ENCODE peak calls at places on chromosome 11, in ten cellular contexts. One of them, this sample, is unnamed.

GRCh38 chr11:95266751-95267374 is 35.9 kb upstream of the SESN3 start:
- DNase-seq in NCI-H1694 treated with DMSO at 0.1 percent for 48 hours: no peak
- DNase-seq in effector CD4-positive, alpha-beta T cell: no peak
- DNase-seq in lung: no peak
- DNase-seq in heart right ventricle: no peak
- DNase-seq in stimulated activated CD8-positive, alpha-beta memory T cell treated with anti-CD3 and anti-CD28 coated beads, Interleukin-7, amount 100 ng/mL, for 1 hour: no peak
- DNase-seq in upper lobe of right lung: no peak
- DNase-seq in psoas muscle: no peak
- DNase-seq in NCI-H1092 treated with DMSO at 0.1 percent for 48 hours: peak; percentile 39
- DNase-seq in NCI-H748 treated with DMSO at 0.1 percent for 48 hours: no peak
- DNase-seq in this sample: no peak

GRCh38 chr11:107549253-107549953 is 16.1 kb downstream of the ALKBH8 start:
- DNase-seq in NCI-H1092 treated with DMSO at 0.1 percent for 48 hours: no peak
- DNase-seq in stimulated activated CD8-positive, alpha-beta memory T cell treated with anti-CD3 and anti-CD28 coated beads, Interleukin-7, amount 100 ng/mL, for 1 hour: no peak
- DNase-seq in NCI-H748 treated with DMSO at 0.1 percent for 48 hours: peak; percentile 0
- DNase-seq in heart right ventricle: peak; percentile 14
- DNase-seq in NCI-H1694 treated with DMSO at 0.1 percent for 48 hours: no peak
- DNase-seq in upper lobe of right lung: no peak
- DNase-seq in lung: no peak
- DNase-seq in psoas muscle: no peak
- DNase-seq in effector CD4-positive, alpha-beta T cell: peak; percentile 20
- DNase-seq in this sample: no peak

GRCh38 chr11:16795146-16795545 is 56.7 kb downstream of the C11orf58 start:
- DNase-seq in NCI-H748 treated with DMSO at 0.1 percent for 48 hours: no peak
- DNase-seq in NCI-H1092 treated with DMSO at 0.1 percent for 48 hours: no peak
- DNase-seq in psoas muscle: no peak
- DNase-seq in NCI-H1694 treated with DMSO at 0.1 percent for 48 hours: no peak
- DNase-seq in lung: no peak
- DNase-seq in upper lobe of right lung: no peak
- DNase-seq in heart right ventricle: no peak
- DNase-seq in stimulated activated CD8-positive, alpha-beta memory T cell treated with anti-CD3 and anti-CD28 coated beads, Interleukin-7, amount 100 ng/mL, for 1 hour: no peak
- DNase-seq in effector CD4-positive, alpha-beta T cell: no peak
- DNase-seq in this sample: no peak

GRCh38 chr11:47514825-47515647 is 37.9 kb downstream of the CELF1 start:
- DNase-seq in NCI-H1092 treated with DMSO at 0.1 percent for 48 hours: no peak
- DNase-seq in effector CD4-positive, alpha-beta T cell: no peak
- DNase-seq in heart right ventricle: no peak
- DNase-seq in lung: no peak
- DNase-seq in NCI-H1694 treated with DMSO at 0.1 percent for 48 hours: peak; percentile 36
- DNase-seq in upper lobe of right lung: no peak
- DNase-seq in NCI-H748 treated with DMSO at 0.1 percent for 48 hours: no peak
- DNase-seq in stimulated activated CD8-positive, alpha-beta memory T cell treated with anti-CD3 and anti-CD28 coated beads, Interleukin-7, amount 100 ng/mL, for 1 hour: no peak
- DNase-seq in psoas muscle: no peak
- DNase-seq in this sample: no peak

GRCh38 chr11:1517117-1518005 is 30.8 kb upstream of the MOB2 start:
- DNase-seq in NCI-H748 treated with DMSO at 0.1 percent for 48 hours: no peak
- DNase-seq in effector CD4-positive, alpha-beta T cell: no peak
- DNase-seq in psoas muscle: no peak
- DNase-seq in upper lobe of right lung: no peak
- DNase-seq in stimulated activated CD8-positive, alpha-beta memory T cell treated with anti-CD3 and anti-CD28 coated beads, Interleukin-7, amount 100 ng/mL, for 1 hour: no peak
- DNase-seq in lung: no peak
- DNase-seq in NCI-H1694 treated with DMSO at 0.1 percent for 48 hours: no peak
- DNase-seq in heart right ventricle: no peak
- DNase-seq in NCI-H1092 treated with DMSO at 0.1 percent for 48 hours: no peak
- DNase-seq in this sample: no peak

GRCh38 chr11:101862410-101863233 is 52.2 kb upstream of the CEP126 start:
- DNase-seq in upper lobe of right lung: no peak
- DNase-seq in heart right ventricle: no peak
- DNase-seq in psoas muscle: no peak
- DNase-seq in NCI-H1694 treated with DMSO at 0.1 percent for 48 hours: no peak
- DNase-seq in NCI-H748 treated with DMSO at 0.1 percent for 48 hours: no peak
- DNase-seq in NCI-H1092 treated with DMSO at 0.1 percent for 48 hours: no peak
- DNase-seq in lung: no peak
- DNase-seq in stimulated activated CD8-positive, alpha-beta memory T cell treated with anti-CD3 and anti-CD28 coated beads, Interleukin-7, amount 100 ng/mL, for 1 hour: no peak
- DNase-seq in effector CD4-positive, alpha-beta T cell: no peak
- DNase-seq in this sample: no peak

GRCh38 chr11:80241766-80242165 is 800.9 kb upstream of the TENM4 start:
- DNase-seq in psoas muscle: no peak
- DNase-seq in NCI-H1694 treated with DMSO at 0.1 percent for 48 hours: no peak
- DNase-seq in upper lobe of right lung: no peak
- DNase-seq in effector CD4-positive, alpha-beta T cell: no peak
- DNase-seq in NCI-H1092 treated with DMSO at 0.1 percent for 48 hours: no peak
- DNase-seq in heart right ventricle: no peak
- DNase-seq in lung: no peak
- DNase-seq in NCI-H748 treated with DMSO at 0.1 percent for 48 hours: no peak
- DNase-seq in stimulated activated CD8-positive, alpha-beta memory T cell treated with anti-CD3 and anti-CD28 coated beads, Interleukin-7, amount 100 ng/mL, for 1 hour: no peak
- DNase-seq in this sample: no peak

GRCh38 chr11:103673773-103674172 is 362.7 kb upstream of the DDI1 start:
- DNase-seq in psoas muscle: no peak
- DNase-seq in upper lobe of right lung: no peak
- DNase-seq in stimulated activated CD8-positive, alpha-beta memory T cell treated with anti-CD3 and anti-CD28 coated beads, Interleukin-7, amount 100 ng/mL, for 1 hour: no peak
- DNase-seq in NCI-H1694 treated with DMSO at 0.1 percent for 48 hours: no peak
- DNase-seq in effector CD4-positive, alpha-beta T cell: no peak
- DNase-seq in NCI-H748 treated with DMSO at 0.1 percent for 48 hours: no peak
- DNase-seq in heart right ventricle: no peak
- DNase-seq in lung: no peak
- DNase-seq in NCI-H1092 treated with DMSO at 0.1 percent for 48 hours: no peak
- DNase-seq in this sample: no peak

GRCh38 chr11:76674517-76675400 is 4.2 kb upstream of the LRRC32 start:
- DNase-seq in lung: no peak
- DNase-seq in heart right ventricle: no peak
- DNase-seq in NCI-H1694 treated with DMSO at 0.1 percent for 48 hours: no peak
- DNase-seq in effector CD4-positive, alpha-beta T cell: no peak
- DNase-seq in NCI-H748 treated with DMSO at 0.1 percent for 48 hours: no peak
- DNase-seq in psoas muscle: no peak
- DNase-seq in stimulated activated CD8-positive, alpha-beta memory T cell treated with anti-CD3 and anti-CD28 coated beads, Interleukin-7, amount 100 ng/mL, for 1 hour: no peak
- DNase-seq in NCI-H1092 treated with DMSO at 0.1 percent for 48 hours: no peak
- DNase-seq in upper lobe of right lung: no peak
- DNase-seq in this sample: peak; percentile 59

GRCh38 chr11:125975634-125976033 is 29.8 kb downstream of the VSIG10L2 start:
- DNase-seq in NCI-H748 treated with DMSO at 0.1 percent for 48 hours: no peak
- DNase-seq in effector CD4-positive, alpha-beta T cell: no peak
- DNase-seq in upper lobe of right lung: no peak
- DNase-seq in heart right ventricle: no peak
- DNase-seq in psoas muscle: no peak
- DNase-seq in lung: no peak
- DNase-seq in NCI-H1092 treated with DMSO at 0.1 percent for 48 hours: no peak
- DNase-seq in stimulated activated CD8-positive, alpha-beta memory T cell treated with anti-CD3 and anti-CD28 coated beads, Interleukin-7, amount 100 ng/mL, for 1 hour: no peak
- DNase-seq in NCI-H1694 treated with DMSO at 0.1 percent for 48 hours: no peak
- DNase-seq in this sample: no peak

GRCh38 chr11:3904228-3904627 is 48.8 kb downstream of the STIM1 start:
- DNase-seq in NCI-H1694 treated with DMSO at 0.1 percent for 48 hours: no peak
- DNase-seq in lung: no peak
- DNase-seq in upper lobe of right lung: no peak
- DNase-seq in NCI-H1092 treated with DMSO at 0.1 percent for 48 hours: no peak
- DNase-seq in heart right ventricle: peak; percentile 21
- DNase-seq in NCI-H748 treated with DMSO at 0.1 percent for 48 hours: no peak
- DNase-seq in stimulated activated CD8-positive, alpha-beta memory T cell treated with anti-CD3 and anti-CD28 coated beads, Interleukin-7, amount 100 ng/mL, for 1 hour: no peak
- DNase-seq in effector CD4-positive, alpha-beta T cell: no peak
- DNase-seq in psoas muscle: no peak
- DNase-seq in this sample: no peak

GRCh38 chr11:92130432-92130831 is 94.2 kb upstream of the FAT3 start:
- DNase-seq in stimulated activated CD8-positive, alpha-beta memory T cell treated with anti-CD3 and anti-CD28 coated beads, Interleukin-7, amount 100 ng/mL, for 1 hour: no peak
- DNase-seq in effector CD4-positive, alpha-beta T cell: no peak
- DNase-seq in upper lobe of right lung: no peak
- DNase-seq in NCI-H1694 treated with DMSO at 0.1 percent for 48 hours: no peak
- DNase-seq in psoas muscle: no peak
- DNase-seq in heart right ventricle: no peak
- DNase-seq in NCI-H1092 treated with DMSO at 0.1 percent for 48 hours: no peak
- DNase-seq in lung: no peak
- DNase-seq in NCI-H748 treated with DMSO at 0.1 percent for 48 hours: no peak
- DNase-seq in this sample: no peak

GRCh38 chr11:17864478-17864941 is 129.9 kb downstream of the KCNC1 start:
- DNase-seq in NCI-H748 treated with DMSO at 0.1 percent for 48 hours: no peak
- DNase-seq in stimulated activated CD8-positive, alpha-beta memory T cell treated with anti-CD3 and anti-CD28 coated beads, Interleukin-7, amount 100 ng/mL, for 1 hour: no peak
- DNase-seq in NCI-H1694 treated with DMSO at 0.1 percent for 48 hours: no peak
- DNase-seq in effector CD4-positive, alpha-beta T cell: no peak
- DNase-seq in NCI-H1092 treated with DMSO at 0.1 percent for 48 hours: no peak
- DNase-seq in psoas muscle: no peak
- DNase-seq in heart right ventricle: no peak
- DNase-seq in lung: no peak
- DNase-seq in upper lobe of right lung: no peak
- DNase-seq in this sample: no peak

GRCh38 chr11:34792814-34793241 is 123.4 kb downstream of the APIP start:
- DNase-seq in effector CD4-positive, alpha-beta T cell: no peak
- DNase-seq in upper lobe of right lung: no peak
- DNase-seq in NCI-H1092 treated with DMSO at 0.1 percent for 48 hours: peak; percentile 44
- DNase-seq in NCI-H748 treated with DMSO at 0.1 percent for 48 hours: no peak
- DNase-seq in psoas muscle: no peak
- DNase-seq in stimulated activated CD8-positive, alpha-beta memory T cell treated with anti-CD3 and anti-CD28 coated beads, Interleukin-7, amount 100 ng/mL, for 1 hour: no peak
- DNase-seq in heart right ventricle: no peak
- DNase-seq in NCI-H1694 treated with DMSO at 0.1 percent for 48 hours: no peak
- DNase-seq in lung: no peak
- DNase-seq in this sample: no peak

GRCh38 chr11:10540546-10540914 is 457 bp downstream of the RNF141 start:
- DNase-seq in stimulated activated CD8-positive, alpha-beta memory T cell treated with anti-CD3 and anti-CD28 coated beads, Interleukin-7, amount 100 ng/mL, for 1 hour: no peak
- DNase-seq in lung: peak; percentile 53
- DNase-seq in NCI-H1694 treated with DMSO at 0.1 percent for 48 hours: no peak
- DNase-seq in heart right ventricle: no peak
- DNase-seq in upper lobe of right lung: no peak
- DNase-seq in psoas muscle: no peak
- DNase-seq in effector CD4-positive, alpha-beta T cell: no peak
- DNase-seq in NCI-H1092 treated with DMSO at 0.1 percent for 48 hours: peak; percentile 52
- DNase-seq in NCI-H748 treated with DMSO at 0.1 percent for 48 hours: peak; percentile 11
- DNase-seq in this sample: no peak

GRCh38 chr11:3220521-3221407 is 2.2 kb upstream of the MRGPRG start:
- DNase-seq in heart right ventricle: peak; percentile 2
- DNase-seq in upper lobe of right lung: peak; percentile 65
- DNase-seq in NCI-H748 treated with DMSO at 0.1 percent for 48 hours: no peak
- DNase-seq in effector CD4-positive, alpha-beta T cell: no peak
- DNase-seq in NCI-H1694 treated with DMSO at 0.1 percent for 48 hours: no peak
- DNase-seq in psoas muscle: no peak
- DNase-seq in NCI-H1092 treated with DMSO at 0.1 percent for 48 hours: no peak
- DNase-seq in stimulated activated CD8-positive, alpha-beta memory T cell treated with anti-CD3 and anti-CD28 coated beads, Interleukin-7, amount 100 ng/mL, for 1 hour: no peak
- DNase-seq in lung: no peak
- DNase-seq in this sample: no peak

GRCh38 chr11:125241104-125241503 is 76.6 kb downstream of the PKNOX2 start:
- DNase-seq in effector CD4-positive, alpha-beta T cell: no peak
- DNase-seq in lung: no peak
- DNase-seq in psoas muscle: no peak
- DNase-seq in stimulated activated CD8-positive, alpha-beta memory T cell treated with anti-CD3 and anti-CD28 coated beads, Interleukin-7, amount 100 ng/mL, for 1 hour: no peak
- DNase-seq in upper lobe of right lung: peak; percentile 9
- DNase-seq in NCI-H1694 treated with DMSO at 0.1 percent for 48 hours: no peak
- DNase-seq in NCI-H748 treated with DMSO at 0.1 percent for 48 hours: no peak
- DNase-seq in NCI-H1092 treated with DMSO at 0.1 percent for 48 hours: no peak
- DNase-seq in heart right ventricle: no peak
- DNase-seq in this sample: no peak

This sample was measured in GM12878.